ENCODE peak calls at places on chromosomes 5 and 9, in five cellular contexts. A is K562, L is astrocyte, I is AG04450, M is AG09309. Q is an unnamed sample.

GRCh38 chr9:108094676-108094993 is 605.1 kb upstream of the KLF4 start:
- DNase-seq in A (peak), M (no peak), I (no peak), L (no peak), Q (peak)

GRCh38 chr5:175847503-175847902 is 23.9 kb upstream of the CPLX2 start:
- DNase-seq in I (no peak), A (peak), M (no peak), L (no peak), Q (no peak)

GRCh38 chr5:83577036-83577636 is 105.6 kb downstream of the VCAN start:
- DNase-seq in I (no peak), L (peak), A (no peak), M (no peak), Q (no peak)

GRCh38 chr5:111143910-111144309 is 51.8 kb downstream of the WDR36 start:
- DNase-seq in I (peak), M (peak), L (peak), A (no peak), Q (peak)

GRCh38 chr5:61332891-61333350 is 863 bp downstream of the ZSWIM6 start:
- DNase-seq in A (peak), L (peak), I (no peak), M (no peak), Q (peak)

GRCh38 chr5:170644501-170644900 is 139.0 kb upstream of the GABRP start:
- DNase-seq in M (no peak), L (no peak), I (no peak), A (no peak), Q (no peak)

GRCh38 chr9:100577776-100578448 is at the start of gene CAVIN4:
- DNase-seq in M (no peak), I (no peak), L (peak), A (no peak), Q (peak)

GRCh38 chr9:77291714-77292113 is 114.4 kb downstream of the VPS13A start:
- DNase-seq in I (no peak), M (no peak), L (no peak), A (peak), Q (peak)

GRCh38 chr9:113349434-113350337 is at the start of gene BSPRY:
- DNase-seq in L (no peak), I (no peak), M (no peak), A (no peak), Q (no peak)

GRCh38 chr5:113099822-113100221 is 123.2 kb downstream of the DCP2 start:
- DNase-seq in M (no peak), I (no peak), A (no peak), L (no peak), Q (no peak)

GRCh38 chr9:38046669-38047300 is 22.2 kb downstream of the SHB start:
- DNase-seq in L (peak), A (no peak), I (no peak), M (peak), Q (no peak)

GRCh38 chr5:58450811-58451629 is 8.9 kb downstream of the PLK2 start:
- DNase-seq in A (no peak), I (no peak), L (peak), M (no peak), Q (no peak)

GRCh38 chr5:14591548-14591947 is 10.0 kb downstream of the OTULINL start:
- DNase-seq in I (no peak), A (no peak), M (no peak), L (peak), Q (peak)

GRCh38 chr9:22005700-22006605 is 3.2 kb downstream of the CDKN2B start:
- DNase-seq in I (no peak), M (no peak), A (no peak), L (peak), Q (peak)

GRCh38 chr9:129486496-129487306 is 134.2 kb downstream of the C9orf50 start:
- DNase-seq in M (no peak), I (no peak), A (peak), L (peak), Q (peak)

GRCh38 chr9:111896942-111897830 is 572 bp downstream of the UGCG start:
- DNase-seq in M (no peak), L (no peak), A (peak), I (no peak), Q (peak)

GRCh38 chr5:34699155-34700077 is 43.3 kb downstream of the RAI14 start:
- DNase-seq in L (no peak), A (peak), I (no peak), M (no peak), Q (no peak)

DNA sequence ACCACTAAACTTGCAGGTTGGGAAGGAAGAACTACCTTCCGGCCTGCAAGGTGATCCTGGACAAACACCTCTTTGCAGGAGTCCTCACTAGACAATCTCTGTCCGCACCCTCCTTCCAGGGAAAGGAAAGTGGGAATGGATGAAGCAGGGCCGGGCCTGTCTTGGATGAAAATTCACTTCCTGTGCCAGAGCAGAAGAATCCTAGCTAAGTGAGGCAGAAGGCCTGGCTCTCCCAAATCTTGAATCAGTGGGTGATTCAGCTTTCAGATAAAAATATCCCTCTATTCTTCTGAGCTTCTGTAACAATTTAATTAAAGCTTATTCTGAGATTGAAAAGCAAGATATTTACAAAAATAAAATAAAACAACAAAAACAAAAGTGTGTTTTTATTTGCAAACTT is 281.9 kb upstream of the TLE4 start:
- DNase-seq in M (no peak), A (no peak), L (no peak), I (no peak), Q (no peak)
- TF ChIP-seq CTCF in M (no peak), A (no peak), L (no peak), I (no peak), Q (no peak)

GRCh38 chr9:20729545-20729944 is 45.5 kb downstream of the FOCAD start:
- DNase-seq in I (no peak), A (no peak), L (peak), M (no peak), Q (no peak)

GRCh38 chr9:20728493-20729220 is 44.6 kb downstream of the FOCAD start:
- DNase-seq in M (peak), A (no peak), I (no peak), L (peak), Q (peak)

GRCh38 chr9:20726144-20726543 is 42.1 kb downstream of the FOCAD start:
- DNase-seq in L (no peak), A (no peak), M (no peak), I (no peak), Q (no peak)

GRCh38 chr9:20722221-20722620 is 38.2 kb downstream of the FOCAD start:
- DNase-seq in I (no peak), A (no peak), L (no peak), M (no peak), Q (no peak)

DNA sequence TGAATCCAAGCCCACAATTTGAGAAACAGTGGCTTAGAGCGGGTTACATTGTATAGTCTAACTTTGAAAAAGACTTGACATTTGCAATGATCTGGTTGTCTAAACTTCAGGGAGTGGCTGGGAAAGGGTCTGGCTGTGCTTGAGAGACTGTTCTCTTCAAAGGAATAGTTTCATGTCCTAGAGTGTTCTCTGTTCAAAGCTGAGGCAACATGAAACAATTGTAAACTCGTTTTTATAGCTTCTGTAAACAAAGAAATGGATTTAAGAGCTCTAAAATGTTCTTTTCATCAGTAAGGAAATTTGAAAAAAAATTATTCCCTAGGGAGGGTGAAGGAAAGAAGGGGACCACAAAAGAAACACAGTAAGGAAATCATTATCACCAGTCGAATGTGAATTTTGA is 41.6 kb downstream of the FOCAD start:
- DNase-seq in M (no peak), I (no peak), L (no peak), A (no peak), Q (no peak)
- H3K4me3 ChIP-seq in M (no peak), I (no peak), L (no peak), A (no peak), Q (no peak)

DNA sequence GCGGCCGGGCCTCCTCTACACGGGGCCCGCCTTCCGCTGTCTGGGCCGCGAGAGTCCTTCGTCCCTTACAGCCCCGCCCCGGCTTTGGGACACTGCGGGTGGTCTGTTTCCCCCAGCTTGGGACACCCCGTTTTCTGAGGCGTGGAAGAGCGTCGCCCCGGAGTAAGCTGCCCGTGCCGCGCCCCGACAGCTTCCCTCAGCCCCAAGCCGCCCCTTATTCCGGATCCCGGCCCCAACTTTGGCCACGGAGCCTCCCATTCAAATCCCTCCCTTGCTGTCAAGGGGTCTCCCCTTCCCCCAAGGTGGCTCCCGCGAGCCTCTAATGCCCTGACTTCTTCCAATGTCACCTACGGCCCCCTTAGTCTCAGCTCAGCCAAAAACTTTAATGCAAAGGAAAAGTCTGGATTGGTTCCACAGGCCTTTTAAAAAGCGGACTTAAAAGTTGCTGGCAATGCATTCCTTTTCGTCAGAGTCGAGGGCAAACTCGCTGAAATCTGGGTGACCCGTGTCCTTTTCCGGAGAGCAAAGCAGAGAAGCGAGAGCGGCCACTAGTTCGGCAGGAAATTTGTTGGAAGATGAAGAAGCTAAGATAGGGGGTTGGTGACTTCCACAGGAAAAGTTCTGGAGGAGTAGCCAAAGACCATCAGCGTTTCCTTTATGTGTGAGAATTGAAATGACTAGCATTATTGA is 19.9 kb downstream of the EXOSC2 start:
- DNase-seq in L (no peak), M (no peak), I (no peak), A (peak), Q (peak)
- TF ChIP-seq CTCF in L (no peak), M (no peak), I (no peak), A (no peak), Q (no peak)

GRCh38 chr9:32395483-32396216 is 11.2 kb downstream of the ACO1 start:
- DNase-seq in I (peak), M (peak), A (no peak), L (peak), Q (peak)
- H3K4me3 ChIP-seq in I (no peak), M (no peak), A (no peak), L (no peak), Q (no peak)

DNA sequence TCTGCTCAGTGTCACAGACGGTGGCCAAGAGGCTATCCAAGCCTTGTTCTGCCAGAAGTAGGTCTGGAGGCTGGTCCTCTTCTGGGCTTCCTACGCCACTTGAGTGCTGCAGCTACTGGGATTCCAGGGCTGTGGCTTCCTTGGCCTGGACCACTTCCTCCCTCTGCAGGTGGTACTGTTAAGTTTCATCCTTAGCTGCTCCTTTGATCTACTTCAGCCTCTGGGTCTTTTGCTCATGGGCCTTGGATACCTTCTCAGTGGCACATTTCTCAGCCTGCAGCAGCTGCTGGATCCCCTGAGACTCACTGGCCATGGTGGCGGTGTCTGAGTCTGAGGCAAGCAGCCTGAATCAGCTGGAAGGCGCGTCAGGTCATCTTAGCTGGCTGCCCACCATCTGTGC is 10.3 kb downstream of the CNOT8 start:
- DNase-seq in A (peak), M (no peak), L (no peak), I (no peak), Q (no peak)
- TF ChIP-seq CTCF in A (peak), M (no peak), L (no peak), I (no peak), Q (peak)

GRCh38 chr9:134624827-134625181 is 16.8 kb upstream of the COL5A1 start:
- DNase-seq in I (no peak), M (peak), A (no peak), L (peak), Q (peak)
- H3K4me3 ChIP-seq in I (no peak), M (peak), A (no peak), L (no peak), Q (no peak)

GRCh38 chr5:32320144-32320543 is 7.4 kb upstream of the MTMR12 start:
- DNase-seq in A (no peak), I (no peak), L (no peak), M (no peak), Q (no peak)
- TF ChIP-seq CTCF in A (no peak), I (no peak), L (no peak), M (no peak), Q (no peak)

DNA sequence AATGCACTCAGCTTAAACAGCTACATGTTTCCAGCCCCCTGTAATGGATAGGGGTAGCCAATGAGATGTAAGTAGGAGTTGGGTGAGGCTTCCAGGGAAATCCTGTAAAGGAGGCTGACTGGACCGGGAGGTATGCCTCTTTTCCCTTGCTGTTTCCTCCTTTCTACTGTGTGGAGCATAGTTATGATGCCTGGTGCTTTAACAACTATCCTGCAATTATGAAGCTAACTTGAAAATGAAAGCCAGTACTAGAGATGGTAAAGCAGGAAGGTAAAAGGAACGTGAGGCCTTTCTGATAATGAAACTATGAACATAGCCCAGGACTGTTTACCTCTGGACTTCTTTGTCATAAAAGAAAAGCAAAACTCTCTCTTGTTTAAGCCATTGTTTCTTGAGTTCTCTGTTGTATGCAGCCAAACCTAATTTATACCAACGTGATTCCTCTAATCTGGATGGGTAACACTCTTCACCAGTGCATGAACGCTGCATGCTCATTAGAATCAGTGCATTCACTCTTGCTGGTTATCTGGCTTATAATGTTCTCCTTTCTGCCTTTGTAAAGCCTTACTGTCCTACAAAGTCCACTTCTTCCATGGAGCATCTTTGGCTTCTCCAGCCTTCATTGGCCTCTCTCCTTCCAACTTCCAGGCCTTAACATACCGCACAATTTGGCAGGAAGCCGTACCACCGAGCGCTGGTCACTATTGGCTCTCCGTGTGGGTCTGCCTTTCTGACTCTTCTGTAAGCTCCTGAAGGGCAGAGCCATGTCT is 8.3 kb upstream of the ARHGEF28 start:
- DNase-seq in M (no peak), I (no peak), A (no peak), L (peak), Q (peak)
- H3K4me3 ChIP-seq in M (no peak), I (no peak), A (no peak), L (no peak), Q (no peak)

GRCh38 chr5:137073192-137073591 is 425.9 kb downstream of the SPOCK1 start:
- DNase-seq in A (no peak), I (no peak), L (peak), M (no peak), Q (peak)

GRCh38 chr5:137078171-137078665 is 420.9 kb downstream of the SPOCK1 start:
- DNase-seq in L (peak), A (no peak), I (no peak), M (no peak), Q (no peak)

GRCh38 chr5:137072376-137073174 is 426.6 kb downstream of the SPOCK1 start:
- DNase-seq in M (peak), A (no peak), I (no peak), L (peak), Q (no peak)

GRCh38 chr5:137071941-137072340 is 427.2 kb downstream of the SPOCK1 start:
- DNase-seq in L (no peak), I (no peak), M (no peak), A (no peak), Q (peak)

GRCh38 chr5:137075163-137075970 is 423.8 kb downstream of the SPOCK1 start:
- DNase-seq in I (no peak), M (no peak), L (no peak), A (peak), Q (no peak)
- TF ChIP-seq CTCF in I (peak), M (peak), L (peak), A (peak), Q (peak)